ENCODE peak calls at places on chromosome 1, in five cellular contexts. S is IMR-90, M is A549, X is H1, W is K562. L is an unnamed sample.

GRCh38 chr1:2583871-2584341 is 2.7 kb upstream of the PRXL2B start:
- DNase-seq in S (peak), M (peak), X (no peak), W (no peak), L (no peak)

GRCh38 chr1:61012365-61012764 is 70.0 kb upstream of the NFIA start:
- DNase-seq in S (no peak), M (no peak), X (no peak), W (peak), L (no peak)

GRCh38 chr1:160429702-160430535 is 29.6 kb downstream of the VANGL2 start:
- DNase-seq in S (no peak), M (no peak), X (no peak), W (no peak), L (no peak)

GRCh38 chr1:32487182-32487581 is 22.3 kb downstream of the ZBTB8B start:
- DNase-seq in S (no peak), M (no peak), X (no peak), W (no peak), L (no peak)

GRCh38 chr1:178664278-178664677 is 60.8 kb upstream of the RALGPS2 start:
- DNase-seq in S (no peak), M (no peak), X (no peak), W (no peak), L (no peak)

GRCh38 chr1:3037281-3038040 is 16.2 kb downstream of the ACTRT2 start:
- DNase-seq in S (no peak), M (no peak), X (no peak), W (no peak), L (no peak)

GRCh38 chr1:24967962-24968361 is 37.9 kb upstream of the RUNX3 start:
- DNase-seq in S (no peak), M (no peak), X (no peak), W (no peak), L (no peak)

GRCh38 chr1:11620924-11621323 is 33.3 kb downstream of the FBXO2 start:
- DNase-seq in S (no peak), M (no peak), X (no peak), W (no peak), L (no peak)

GRCh38 chr1:27348861-27349783 is 7.3 kb downstream of the SYTL1 start:
- DNase-seq in S (no peak), M (peak), X (peak), W (peak), L (no peak)

GRCh38 chr1:26181586-26182371 is 4.5 kb downstream of the CNKSR1 start:
- DNase-seq in S (peak), M (no peak), X (no peak), W (no peak), L (no peak)

GRCh38 chr1:150362721-150363425 is 1.1 kb upstream of the RPRD2 start:
- DNase-seq in S (no peak), M (no peak), X (peak), W (no peak), L (no peak)
- TF ChIP-seq MAFK in S (no peak), M (no peak), X (no peak), W (no peak), L (no peak)

GRCh38 chr1:156096640-156097391 is 14.6 kb upstream of the MEX3A start:
- DNase-seq in S (peak), M (peak), X (peak), W (peak), L (peak)
- TF ChIP-seq MAFK in S (no peak), M (peak), X (no peak), W (no peak), L (no peak)

GRCh38 chr1:85544689-85545203 is 35.8 kb upstream of the CCN1 start:
- DNase-seq in S (peak), M (peak), X (no peak), W (no peak), L (peak)

GRCh38 chr1:85550784-85551516 is 29.6 kb upstream of the CCN1 start:
- DNase-seq in S (peak), M (no peak), X (no peak), W (no peak), L (no peak)

GRCh38 chr1:85546748-85547147 is 33.8 kb upstream of the CCN1 start:
- DNase-seq in S (no peak), M (no peak), X (no peak), W (no peak), L (no peak)
- TF ChIP-seq MAFK in S (no peak), M (no peak), X (no peak), W (no peak), L (no peak)

DNA sequence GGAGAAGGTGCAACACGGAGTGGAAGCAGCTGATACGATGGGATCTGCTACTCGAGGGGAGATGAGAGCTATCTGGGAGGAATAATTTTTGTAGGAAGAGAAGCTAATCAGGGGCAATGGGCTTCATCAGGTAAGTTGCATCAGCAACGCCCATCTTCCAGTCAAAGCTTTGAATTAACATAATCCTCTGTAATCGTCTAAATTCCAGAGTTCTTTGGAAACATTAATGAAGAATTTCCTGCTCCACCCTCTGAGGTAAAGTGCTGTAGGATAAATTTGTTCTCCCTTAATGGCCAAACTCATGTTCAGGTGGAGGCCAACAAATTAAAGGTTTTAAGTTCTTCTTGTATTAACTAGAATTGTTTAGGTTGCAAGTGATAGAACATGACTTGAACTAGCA is 94.0 kb upstream of the KAZN start:
- DNase-seq in S (no peak), M (no peak), X (no peak), W (no peak), L (no peak)
- TF ChIP-seq MAFK in S (no peak), M (no peak), X (no peak), W (no peak), L (no peak)

L was measured in HepG2.